ENCODE peak calls at places on chromosome 1, in ten cellular contexts. One of them, this sample, is unnamed.

GRCh38 chr1:167650266-167651160 is 20.5 kb downstream of the RCSD1 start:
- DNase-seq in NCI-H1694: no peak
- DNase-seq in fibroblast of mammary gland: no peak
- DNase-seq in activated CD4-positive, CD25-positive, alpha-beta regulatory T cell treated with anti-CD3 and anti-CD28 coated beads, Interleukin-2, amount 50 U/mL, for 72 hours: no peak
- DNase-seq in brain microvascular endothelial cell: no peak
- DNase-seq in right cardiac atrium: peak; percentile 42
- DNase-seq in activated CD4-positive, alpha-beta T cell treated with anti-CD3 and anti-CD28 coated beads, Interleukin-2, amount 10 ng/mL, durations not matched to agents 7 days and 5 days: no peak
- DNase-seq in EH: no peak
- DNase-seq in CD4-positive, CD25-positive, alpha-beta regulatory T cell: peak; percentile 53
- DNase-seq in kidney tubule cell: no peak
- DNase-seq in this sample: no peak

GRCh38 chr1:190084552-190084951 is 393.1 kb downstream of the BRINP3 start:
- DNase-seq in right cardiac atrium: no peak
- DNase-seq in NCI-H1694: no peak
- DNase-seq in CD4-positive, CD25-positive, alpha-beta regulatory T cell: no peak
- DNase-seq in activated CD4-positive, CD25-positive, alpha-beta regulatory T cell treated with anti-CD3 and anti-CD28 coated beads, Interleukin-2, amount 50 U/mL, for 72 hours: no peak
- DNase-seq in kidney tubule cell: no peak
- DNase-seq in fibroblast of mammary gland: no peak
- DNase-seq in brain microvascular endothelial cell: no peak
- DNase-seq in EH: no peak
- DNase-seq in activated CD4-positive, alpha-beta T cell treated with anti-CD3 and anti-CD28 coated beads, Interleukin-2, amount 10 ng/mL, durations not matched to agents 7 days and 5 days: no peak
- DNase-seq in this sample: no peak

GRCh38 chr1:119667176-119667575 is 19.1 kb upstream of the ZNF697 start:
- DNase-seq in activated CD4-positive, CD25-positive, alpha-beta regulatory T cell treated with anti-CD3 and anti-CD28 coated beads, Interleukin-2, amount 50 U/mL, for 72 hours: no peak
- DNase-seq in CD4-positive, CD25-positive, alpha-beta regulatory T cell: no peak
- DNase-seq in right cardiac atrium: no peak
- DNase-seq in NCI-H1694: no peak
- DNase-seq in fibroblast of mammary gland: no peak
- DNase-seq in kidney tubule cell: no peak
- DNase-seq in brain microvascular endothelial cell: no peak
- DNase-seq in activated CD4-positive, alpha-beta T cell treated with anti-CD3 and anti-CD28 coated beads, Interleukin-2, amount 10 ng/mL, durations not matched to agents 7 days and 5 days: no peak
- DNase-seq in EH: no peak
- DNase-seq in this sample: no peak

GRCh38 chr1:224116131-224116530 is 2.2 kb downstream of the FBXO28 start:
- DNase-seq in NCI-H1694: peak; percentile 43
- DNase-seq in kidney tubule cell: peak; percentile 82
- DNase-seq in activated CD4-positive, alpha-beta T cell treated with anti-CD3 and anti-CD28 coated beads, Interleukin-2, amount 10 ng/mL, durations not matched to agents 7 days and 5 days: no peak
- DNase-seq in activated CD4-positive, CD25-positive, alpha-beta regulatory T cell treated with anti-CD3 and anti-CD28 coated beads, Interleukin-2, amount 50 U/mL, for 72 hours: no peak
- DNase-seq in right cardiac atrium: no peak
- DNase-seq in fibroblast of mammary gland: peak; percentile 68
- DNase-seq in CD4-positive, CD25-positive, alpha-beta regulatory T cell: peak; percentile 79
- DNase-seq in EH: peak; percentile 59
- DNase-seq in brain microvascular endothelial cell: no peak
- DNase-seq in this sample: peak; percentile 30

GRCh38 chr1:147821883-147822282 is 61.5 kb upstream of the GJA5 start:
- DNase-seq in fibroblast of mammary gland: peak; percentile 43
- DNase-seq in activated CD4-positive, alpha-beta T cell treated with anti-CD3 and anti-CD28 coated beads, Interleukin-2, amount 10 ng/mL, durations not matched to agents 7 days and 5 days: no peak
- DNase-seq in right cardiac atrium: peak; percentile 22
- DNase-seq in brain microvascular endothelial cell: no peak
- DNase-seq in NCI-H1694: no peak
- DNase-seq in EH: peak; percentile 73
- DNase-seq in CD4-positive, CD25-positive, alpha-beta regulatory T cell: no peak
- DNase-seq in activated CD4-positive, CD25-positive, alpha-beta regulatory T cell treated with anti-CD3 and anti-CD28 coated beads, Interleukin-2, amount 50 U/mL, for 72 hours: no peak
- DNase-seq in kidney tubule cell: no peak
- DNase-seq in this sample: peak; percentile 76

GRCh38 chr1:64654519-64655341 is 90.1 kb upstream of the RAVER2 start:
- DNase-seq in kidney tubule cell: peak; percentile 13
- DNase-seq in brain microvascular endothelial cell: no peak
- DNase-seq in activated CD4-positive, CD25-positive, alpha-beta regulatory T cell treated with anti-CD3 and anti-CD28 coated beads, Interleukin-2, amount 50 U/mL, for 72 hours: no peak
- DNase-seq in activated CD4-positive, alpha-beta T cell treated with anti-CD3 and anti-CD28 coated beads, Interleukin-2, amount 10 ng/mL, durations not matched to agents 7 days and 5 days: no peak
- DNase-seq in fibroblast of mammary gland: peak; percentile 51
- DNase-seq in CD4-positive, CD25-positive, alpha-beta regulatory T cell: no peak
- DNase-seq in NCI-H1694: no peak
- DNase-seq in right cardiac atrium: peak; percentile 21
- DNase-seq in EH: peak; percentile 40
- DNase-seq in this sample: no peak

GRCh38 chr1:112625696-112626095 is 6.1 kb downstream of the CAPZA1 start:
- DNase-seq in fibroblast of mammary gland: peak; percentile 51
- DNase-seq in activated CD4-positive, alpha-beta T cell treated with anti-CD3 and anti-CD28 coated beads, Interleukin-2, amount 10 ng/mL, durations not matched to agents 7 days and 5 days: no peak
- DNase-seq in EH: peak; percentile 70
- DNase-seq in right cardiac atrium: no peak
- DNase-seq in kidney tubule cell: peak; percentile 56
- DNase-seq in activated CD4-positive, CD25-positive, alpha-beta regulatory T cell treated with anti-CD3 and anti-CD28 coated beads, Interleukin-2, amount 50 U/mL, for 72 hours: no peak
- DNase-seq in NCI-H1694: no peak
- DNase-seq in brain microvascular endothelial cell: peak; percentile 35
- DNase-seq in CD4-positive, CD25-positive, alpha-beta regulatory T cell: no peak
- DNase-seq in this sample: no peak

GRCh38 chr1:155166006-155166372 is 7.1 kb downstream of the KRTCAP2 start:
- DNase-seq in brain microvascular endothelial cell: no peak
- DNase-seq in EH: no peak
- DNase-seq in kidney tubule cell: no peak
- DNase-seq in activated CD4-positive, alpha-beta T cell treated with anti-CD3 and anti-CD28 coated beads, Interleukin-2, amount 10 ng/mL, durations not matched to agents 7 days and 5 days: no peak
- DNase-seq in NCI-H1694: no peak
- DNase-seq in CD4-positive, CD25-positive, alpha-beta regulatory T cell: no peak
- DNase-seq in activated CD4-positive, CD25-positive, alpha-beta regulatory T cell treated with anti-CD3 and anti-CD28 coated beads, Interleukin-2, amount 50 U/mL, for 72 hours: no peak
- DNase-seq in right cardiac atrium: no peak
- DNase-seq in fibroblast of mammary gland: no peak
- DNase-seq in this sample: no peak

GRCh38 chr1:34165422-34165921 is 442 bp upstream of the CSMD2 start:
- DNase-seq in NCI-H1694: no peak
- DNase-seq in fibroblast of mammary gland: peak; percentile 6
- DNase-seq in EH: no peak
- DNase-seq in right cardiac atrium: no peak
- DNase-seq in activated CD4-positive, alpha-beta T cell treated with anti-CD3 and anti-CD28 coated beads, Interleukin-2, amount 10 ng/mL, durations not matched to agents 7 days and 5 days: no peak
- DNase-seq in activated CD4-positive, CD25-positive, alpha-beta regulatory T cell treated with anti-CD3 and anti-CD28 coated beads, Interleukin-2, amount 50 U/mL, for 72 hours: no peak
- DNase-seq in CD4-positive, CD25-positive, alpha-beta regulatory T cell: no peak
- DNase-seq in kidney tubule cell: peak; percentile 2
- DNase-seq in brain microvascular endothelial cell: no peak
- DNase-seq in this sample: no peak

GRCh38 chr1:187018291-187018690 is 189.5 kb downstream of the PLA2G4A start:
- DNase-seq in activated CD4-positive, CD25-positive, alpha-beta regulatory T cell treated with anti-CD3 and anti-CD28 coated beads, Interleukin-2, amount 50 U/mL, for 72 hours: no peak
- DNase-seq in NCI-H1694: no peak
- DNase-seq in right cardiac atrium: no peak
- DNase-seq in activated CD4-positive, alpha-beta T cell treated with anti-CD3 and anti-CD28 coated beads, Interleukin-2, amount 10 ng/mL, durations not matched to agents 7 days and 5 days: no peak
- DNase-seq in fibroblast of mammary gland: no peak
- DNase-seq in EH: no peak
- DNase-seq in CD4-positive, CD25-positive, alpha-beta regulatory T cell: no peak
- DNase-seq in kidney tubule cell: no peak
- DNase-seq in brain microvascular endothelial cell: no peak
- DNase-seq in this sample: no peak

GRCh38 chr1:1144122-1144842 is 28.4 kb upstream of the C1orf159 start:
- DNase-seq in activated CD4-positive, alpha-beta T cell treated with anti-CD3 and anti-CD28 coated beads, Interleukin-2, amount 10 ng/mL, durations not matched to agents 7 days and 5 days: peak; percentile 73
- DNase-seq in NCI-H1694: no peak
- DNase-seq in EH: no peak
- DNase-seq in CD4-positive, CD25-positive, alpha-beta regulatory T cell: peak; percentile 80
- DNase-seq in activated CD4-positive, CD25-positive, alpha-beta regulatory T cell treated with anti-CD3 and anti-CD28 coated beads, Interleukin-2, amount 50 U/mL, for 72 hours: peak; percentile 71
- DNase-seq in right cardiac atrium: no peak
- DNase-seq in brain microvascular endothelial cell: no peak
- DNase-seq in kidney tubule cell: peak; percentile 33
- DNase-seq in fibroblast of mammary gland: no peak
- DNase-seq in this sample: no peak